ENCODE peak calls at places on chromosomes 11 and 22, in five cellular contexts. B, G, N, Z and R are unnamed samples. For H3K4me1, the result is how much of the 10 kb centered on the place peaks cover.

GRCh38 chr11:3954448-3955298 is 99.2 kb downstream of the STIM1 start:
- DNase-seq in N (no peak), G (no peak), B (no peak), Z (no peak), R (no peak)

GRCh38 chr11:3867209-3868071 is 12.0 kb downstream of the STIM1 start:
- DNase-seq in B (peak), G (no peak), Z (no peak), N (no peak), R (no peak)

GRCh38 chr11:72012897-72013721 is 14.4 kb downstream of the IL18BP start:
- DNase-seq in Z (no peak), N (no peak), B (no peak), G (peak), R (peak)

GRCh38 chr11:45816614-45817013 is 11.7 kb downstream of the SLC35C1 start:
- DNase-seq in G (peak), B (no peak), Z (peak), N (no peak), R (no peak)

GRCh38 chr11:67301951-67302516 is 1.3 kb upstream of the SSH3 start:
- DNase-seq in G (peak), N (no peak), Z (peak), B (no peak), R (no peak)

GRCh38 chr22:29212738-29213137 is 7.0 kb downstream of the EMID1 start:
- DNase-seq in N (no peak), B (no peak), Z (no peak), G (peak), R (no peak)

GRCh38 chr11:97703815-97704214 is 1314.0 kb downstream of the JRKL start:
- DNase-seq in N (no peak), G (no peak), B (no peak), Z (no peak), R (no peak)

GRCh38 chr11:27468209-27468608 is 4.4 kb downstream of the LGR4 start:
- DNase-seq in Z (no peak), N (no peak), B (no peak), G (no peak), R (no peak)

GRCh38 chr11:117820071-117820470 is 4.5 kb downstream of the FXYD2 start:
- DNase-seq in Z (peak), G (no peak), B (no peak), N (no peak), R (no peak)

GRCh38 chr11:88411265-88411664 is 73.7 kb upstream of the CTSC start:
- DNase-seq in N (no peak), B (no peak), G (no peak), Z (no peak), R (no peak)

GRCh38 chr11:79077684-79078379 is 363.0 kb downstream of the TENM4 start:
- DNase-seq in B (no peak), Z (no peak), G (no peak), N (no peak), R (no peak)

GRCh38 chr11:2709429-2709828 is 9.6 kb upstream of the KCNQ1OT1 start:
- DNase-seq in B (no peak), N (no peak), Z (no peak), G (no peak), R (no peak)

GRCh38 chr11:100682247-100682969 is 4.7 kb upstream of the ARHGAP42 start:
- DNase-seq in Z (no peak), N (no peak), B (peak), G (no peak), R (no peak)

GRCh38 chr11:36389811-36390210 is 93.7 kb downstream of the PRR5L start:
- DNase-seq in G (no peak), B (no peak), Z (no peak), N (no peak), R (no peak)

GRCh38 chr22:36258750-36259619 is 6.1 kb downstream of the APOL1 start:
- DNase-seq in Z (peak), G (peak), N (peak), B (peak), R (no peak)
- H3K4me1 ChIP-seq in Z (under half), G (under half), N (under half), B (under half), R (under half)

GRCh38 chr11:13298765-13299164 is 21.2 kb downstream of the BMAL1 start:
- DNase-seq in B (no peak), G (no peak), Z (no peak), N (no peak), R (no peak)
- H3K4me1 ChIP-seq in B (under half), G (under half), Z (under half), N (under half), R (under half)

DNA sequence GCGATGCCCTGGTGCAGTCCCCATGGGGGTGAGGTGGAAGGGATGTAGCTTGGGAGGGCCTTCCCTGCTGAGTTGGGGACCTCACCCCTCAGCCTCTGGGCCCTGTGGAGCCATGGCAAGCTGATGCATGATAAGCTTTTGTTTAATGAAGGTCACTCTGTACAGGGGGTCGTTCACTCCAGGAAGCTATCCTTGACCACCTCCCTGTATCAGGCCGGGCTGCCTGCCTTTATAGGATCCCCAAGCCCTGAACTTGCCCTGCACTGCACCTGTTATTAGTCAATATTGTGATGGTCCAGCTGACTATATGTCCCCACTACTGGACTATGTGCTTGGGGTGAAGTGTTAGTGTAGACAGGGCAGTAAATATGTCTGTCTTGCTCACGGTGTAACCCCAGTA is 49.7 kb upstream of the MYEOV start:
- DNase-seq in N (no peak), Z (no peak), G (no peak), B (no peak), R (no peak)
- H3K4me1 ChIP-seq in N (under half), Z (under half), G (under half), B (under half), R (under half)

GRCh38 chr11:74000307-74000630 is 8.6 kb downstream of the UCP3 start:
- DNase-seq in B (no peak), G (no peak), Z (no peak), N (no peak), R (no peak)

GRCh38 chr11:74000770-74001169 is 8.1 kb downstream of the UCP3 start:
- DNase-seq in G (no peak), N (no peak), B (no peak), Z (no peak), R (no peak)

GRCh38 chr11:74001822-74002286 is 7.0 kb downstream of the UCP3 start:
- DNase-seq in B (no peak), N (no peak), Z (no peak), G (no peak), R (no peak)

GRCh38 chr11:73998846-73999575 is 9.9 kb downstream of the UCP3 start:
- DNase-seq in Z (no peak), B (no peak), G (no peak), N (no peak), R (no peak)

GRCh38 chr11:73999581-74000306 is 9.1 kb downstream of the UCP3 start:
- DNase-seq in N (no peak), Z (no peak), B (peak), G (no peak), R (no peak)
- H3K4me1 ChIP-seq in N (under half), Z (under half), B (half or more), G (under half), R (under half)

GRCh38 chr22:36376265-36376664 is 11.5 kb downstream of the MYH9 start:
- DNase-seq in G (no peak), N (no peak), B (no peak), Z (no peak), R (no peak)
- H3K4me1 ChIP-seq in G (under half), N (under half), B (half or more), Z (half or more), R (under half)

GRCh38 chr22:22059476-22060002 is 77.0 kb upstream of the TOP3B start:
- DNase-seq in G (no peak), B (no peak), Z (no peak), N (no peak), R (no peak)

GRCh38 chr22:22060200-22061084 is 77.9 kb upstream of the TOP3B start:
- DNase-seq in Z (peak), N (peak), B (peak), G (peak), R (peak)

GRCh38 chr22:22062306-22062793 is 79.8 kb upstream of the TOP3B start:
- DNase-seq in B (no peak), G (no peak), Z (no peak), N (no peak), R (no peak)

GRCh38 chr22:22058649-22059475 is 76.3 kb upstream of the TOP3B start:
- DNase-seq in N (no peak), Z (no peak), G (no peak), B (peak), R (no peak)

DNA sequence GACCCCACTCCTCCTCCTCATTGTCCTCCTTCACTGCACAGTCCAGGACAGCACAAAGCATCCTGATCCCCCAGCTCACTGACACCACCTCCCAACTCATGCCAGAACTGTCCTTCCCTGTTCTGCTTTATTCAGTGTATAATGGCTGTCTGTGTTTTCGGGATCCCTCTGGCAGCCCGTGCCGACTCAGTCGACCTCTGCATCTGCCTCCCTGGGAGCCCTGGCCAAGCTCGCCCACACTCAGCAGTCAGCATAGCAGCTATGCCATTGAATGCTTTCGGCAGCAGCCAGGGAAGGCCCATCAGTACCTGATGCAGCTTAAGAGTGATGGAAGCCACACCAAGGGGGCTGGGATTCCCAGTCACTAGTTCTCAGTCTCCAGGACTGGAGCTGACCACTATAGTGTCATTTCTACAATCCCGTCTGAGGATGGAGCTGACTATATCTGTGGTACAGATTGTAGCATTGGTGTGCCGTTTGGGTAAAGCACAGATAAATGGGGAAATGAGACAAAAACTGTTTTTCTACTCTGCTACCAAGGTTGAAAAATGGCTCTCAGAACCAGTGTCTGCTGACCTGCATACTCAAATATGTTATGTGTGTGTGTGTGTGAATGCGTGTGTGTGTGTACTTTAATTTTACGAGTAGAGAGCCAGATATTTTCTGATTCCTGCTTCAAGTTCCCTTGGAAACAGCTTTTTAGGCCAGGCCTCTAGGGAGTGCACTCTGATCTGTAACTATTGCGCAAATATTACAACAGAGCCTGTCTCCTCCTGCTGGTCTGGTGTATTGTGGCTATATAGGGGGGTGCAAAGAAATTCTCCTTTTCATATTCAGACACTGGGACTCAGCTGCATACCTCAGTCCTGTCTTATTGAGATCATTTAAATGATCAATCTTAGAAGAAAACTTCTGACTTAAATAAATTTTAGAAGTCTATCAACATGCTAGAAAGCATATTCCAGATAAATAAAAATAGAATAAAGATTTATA is 78.8 kb upstream of the TOP3B start:
- DNase-seq in N (no peak), B (peak), Z (no peak), G (peak), R (no peak)
- H3K4me1 ChIP-seq in N (under half), B (half or more), Z (under half), G (under half), R (under half)

GRCh38 chr11:12172493-12173013 is 62.2 kb downstream of the MICAL2 start:
- DNase-seq in Z (peak), N (no peak), G (no peak), B (no peak), R (no peak)
- H3K4me1 ChIP-seq in Z (half or more), N (under half), G (under half), B (under half), R (under half)

GRCh38 chr11:44597358-44598009 is 32.0 kb downstream of the CD82 start:
- DNase-seq in B (no peak), Z (no peak), G (no peak), N (no peak), R (no peak)
- H3K4me1 ChIP-seq in B (under half), Z (under half), G (under half), N (under half), R (under half)